ENCODE peak calls at places on chromosome 18, in eight cellular contexts. I, Z, H, N, J, M, Y and V are unnamed samples. For H3K4me1, the result is how much of the 10 kb centered on the place peaks cover.

GRCh38 chr18:14117611-14118010 is 14.6 kb downstream of the ZNF519 start:
- DNase-seq in Y (no peak), H (no peak), J (no peak), M (no peak), Z (no peak), N (no peak), I (no peak), V (no peak)

GRCh38 chr18:32598144-32598543 is 127.5 kb upstream of the GAREM1 start:
- DNase-seq in J (no peak), Y (no peak), M (no peak), I (no peak), Z (no peak), H (no peak), N (no peak), V (no peak)

GRCh38 chr18:21191596-21192307 is 50.3 kb upstream of the GREB1L start:
- DNase-seq in H (peak), J (peak), N (no peak), Y (peak), I (peak), M (peak), Z (peak), V (peak)

GRCh38 chr18:79068299-79068945 is 772 bp upstream of the ATP9B start:
- DNase-seq in N (no peak), M (no peak), Z (no peak), Y (no peak), I (peak), J (no peak), H (peak), V (no peak)

GRCh38 chr18:21598726-21599584 is 1.5 kb downstream of the ESCO1 start:
- DNase-seq in Y (no peak), Z (peak), M (no peak), J (no peak), I (no peak), N (no peak), H (no peak), V (peak)

GRCh38 chr18:57624988-57625387 is 3.4 kb upstream of the NARS1 start:
- DNase-seq in N (no peak), H (peak), Z (peak), J (no peak), M (no peak), Y (peak), I (no peak), V (no peak)

GRCh38 chr18:26574958-26575864 is 26.9 kb upstream of the KCTD1 start:
- DNase-seq in M (no peak), N (peak), I (peak), J (peak), Z (peak), Y (peak), H (peak), V (peak)

GRCh38 chr18:1294229-1294628 is 389.6 kb downstream of the ADCYAP1 start:
- DNase-seq in Z (peak), J (no peak), M (no peak), N (no peak), I (no peak), Y (no peak), H (no peak), V (no peak)

GRCh38 chr18:12659904-12660605 is 2.1 kb upstream of the SPIRE1 start:
- DNase-seq in H (peak), Z (peak), M (no peak), I (peak), N (peak), J (no peak), Y (peak), V (peak)

GRCh38 chr18:10051877-10052631 is 138.2 kb downstream of the VAPA start:
- DNase-seq in M (no peak), H (peak), J (peak), Y (peak), I (peak), N (no peak), Z (no peak), V (no peak)

GRCh38 chr18:13110559-13110958 is 108.0 kb upstream of the LDLRAD4 start:
- DNase-seq in M (no peak), Y (no peak), Z (no peak), I (no peak), J (no peak), N (no peak), H (no peak), V (no peak)

GRCh38 chr18:24584777-24585176 is 124.3 kb downstream of the HRH4 start:
- DNase-seq in M (no peak), Z (no peak), Y (no peak), J (no peak), N (no peak), I (no peak), H (no peak), V (peak)

GRCh38 chr18:60421356-60422118 is 49.0 kb upstream of the MC4R start:
- DNase-seq in J (no peak), N (no peak), I (no peak), H (no peak), M (no peak), Z (no peak), Y (no peak), V (no peak)

GRCh38 chr18:75247601-75248421 is 37.2 kb downstream of the TSHZ1 start:
- DNase-seq in I (no peak), J (no peak), Z (peak), M (no peak), Y (peak), N (no peak), H (peak), V (no peak)

GRCh38 chr18:48409591-48410094 is 460 bp upstream of the ZBTB7C start:
- DNase-seq in I (no peak), H (peak), N (peak), Y (no peak), M (no peak), J (peak), Z (no peak), V (no peak)
- H3K4me3 ChIP-seq in I (peak), H (peak), N (peak), Y (peak), M (peak), J (peak), Z (peak), V (peak)

GRCh38 chr18:51278045-51278649 is 80.7 kb upstream of the MEX3C start:
- DNase-seq in Y (no peak), N (peak), J (no peak), Z (peak), M (peak), I (no peak), H (no peak), V (no peak)

GRCh38 chr18:51275712-51276473 is 78.4 kb upstream of the MEX3C start:
- DNase-seq in M (peak), H (peak), J (peak), I (no peak), N (no peak), Z (no peak), Y (peak), V (no peak)

DNA sequence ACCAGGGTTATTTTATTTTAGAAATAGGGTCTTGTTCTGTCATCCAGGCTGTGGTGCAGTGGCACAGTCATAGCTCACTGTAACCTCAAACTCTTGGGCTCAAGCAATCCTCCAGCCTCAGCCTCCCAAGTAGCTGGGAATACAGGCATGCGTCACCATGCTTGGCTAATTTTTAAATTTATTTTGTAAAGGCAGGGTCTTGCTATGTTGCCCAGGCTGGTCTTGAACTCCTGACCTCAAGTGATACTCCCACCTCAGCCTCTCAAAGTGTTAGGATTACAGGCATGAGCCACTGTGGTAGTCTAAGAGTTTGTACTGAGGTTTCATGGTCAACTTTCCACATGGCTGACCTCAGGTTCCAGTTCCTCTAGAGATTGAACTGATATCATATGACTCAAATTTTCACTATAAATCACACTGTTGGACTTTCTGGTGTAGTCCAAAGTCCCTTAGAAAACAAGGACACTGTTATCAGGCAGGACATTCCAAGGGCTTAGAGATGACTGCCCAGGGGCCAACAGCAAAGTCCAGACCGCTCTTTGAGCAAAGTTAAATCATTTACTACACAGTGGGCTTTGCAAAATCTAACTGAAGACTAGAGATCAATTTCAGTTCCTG is 82.0 kb upstream of the MEX3C start:
- DNase-seq in Z (no peak), M (no peak), H (no peak), Y (no peak), J (no peak), N (no peak), I (no peak), V (no peak)
- H3K4me1 ChIP-seq in Z (under half), M (under half), H (under half), Y (under half), J (under half), N (under half), I (under half), V (under half)

DNA sequence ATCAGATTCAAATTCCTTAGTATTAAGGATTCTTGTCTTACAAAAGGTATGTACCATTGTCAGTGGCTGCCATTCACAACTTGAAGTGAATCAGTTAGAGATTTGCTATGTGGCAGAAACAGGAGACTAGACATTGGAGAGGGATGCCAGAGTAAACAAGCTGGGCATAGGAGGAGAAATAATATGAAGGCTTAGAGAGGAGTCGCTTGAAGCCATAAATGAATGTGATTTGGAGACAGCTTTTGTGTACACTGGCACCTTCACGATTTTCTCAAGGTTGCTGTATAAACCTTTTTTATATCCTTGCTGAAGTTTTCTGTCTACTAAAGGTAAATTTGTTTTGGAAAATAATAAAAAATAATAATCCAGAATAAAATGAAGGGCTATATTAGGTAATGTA is 498.3 kb upstream of the SETBP1 start:
- DNase-seq in Y (no peak), J (no peak), N (no peak), Z (no peak), I (no peak), H (no peak), M (no peak), V (no peak)
- H3K4me3 ChIP-seq in Y (no peak), J (no peak), N (no peak), Z (no peak), I (no peak), H (no peak), M (no peak), V (no peak)

GRCh38 chr18:63253018-63253417 is 66.6 kb downstream of the BCL2 start:
- DNase-seq in Z (no peak), M (no peak), N (no peak), H (no peak), J (no peak), I (no peak), Y (no peak), V (no peak)
- H3K4me1 ChIP-seq in Z (under half), M (under half), N (under half), H (under half), J (under half), I (under half), Y (under half), V (under half)

GRCh38 chr18:73975266-73975665 is 172.4 kb downstream of the FBXO15 start:
- DNase-seq in M (no peak), I (no peak), Y (peak), Z (no peak), N (peak), J (no peak), H (peak), V (no peak)

GRCh38 chr18:73983496-73983895 is 164.1 kb downstream of the FBXO15 start:
- DNase-seq in Y (no peak), Z (no peak), M (no peak), H (no peak), J (no peak), I (no peak), N (no peak), V (no peak)

GRCh38 chr18:73983970-73984369 is 163.7 kb downstream of the FBXO15 start:
- DNase-seq in I (no peak), H (no peak), J (no peak), Z (no peak), Y (no peak), N (no peak), M (no peak), V (no peak)

GRCh38 chr18:73979742-73980141 is 167.9 kb downstream of the FBXO15 start:
- DNase-seq in J (no peak), M (no peak), Y (peak), N (no peak), Z (peak), I (no peak), H (peak), V (no peak)

GRCh38 chr18:73980289-73980979 is 167.2 kb downstream of the FBXO15 start:
- DNase-seq in M (no peak), Y (peak), H (no peak), I (no peak), N (no peak), Z (peak), J (no peak), V (no peak)
- H3K4me3 ChIP-seq in M (no peak), Y (no peak), H (no peak), I (no peak), N (no peak), Z (no peak), J (no peak), V (no peak)

DNA sequence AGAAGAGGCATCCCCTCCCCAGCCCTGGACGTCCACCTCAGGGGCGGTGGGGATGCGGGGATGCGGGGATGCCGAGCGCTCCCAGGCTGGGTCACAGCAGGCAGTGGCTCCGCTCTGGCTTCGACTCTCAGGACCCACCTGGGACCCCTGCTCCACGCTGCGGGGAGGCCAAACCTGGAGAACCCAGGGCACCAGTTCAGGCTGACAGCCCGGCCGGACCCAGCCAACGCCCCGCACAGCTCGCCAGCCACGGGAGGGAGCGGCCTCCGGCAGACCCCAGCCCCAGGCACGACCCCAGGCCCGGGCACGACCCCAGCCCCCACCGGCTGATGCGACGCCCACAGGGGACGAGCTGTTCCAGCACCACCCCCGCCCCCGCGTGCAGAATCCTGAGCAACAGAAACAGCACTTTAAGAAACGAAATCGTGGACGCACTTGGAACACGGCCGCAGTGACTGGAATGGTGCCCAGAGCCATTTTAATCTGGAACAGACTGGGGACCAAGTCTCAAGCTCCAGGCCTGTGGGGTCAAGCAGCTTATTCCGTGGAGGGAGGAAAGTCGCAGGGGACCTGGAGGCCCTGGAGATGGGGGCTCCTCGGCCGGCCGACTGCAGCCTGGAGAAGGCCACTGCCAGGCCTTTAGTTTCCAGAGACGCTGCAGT is 74.3 kb downstream of the MBP start:
- DNase-seq in J (peak), Z (no peak), H (no peak), N (no peak), M (no peak), Y (no peak), I (peak), V (no peak)
- H3K4me1 ChIP-seq in J (half or more), Z (under half), H (under half), N (half or more), M (under half), Y (under half), I (under half), V (under half)

GRCh38 chr18:28409811-28410210 is 232.9 kb upstream of the CDH2 start:
- DNase-seq in H (no peak), I (no peak), Z (no peak), Y (no peak), N (no peak), J (no peak), M (no peak), V (no peak)
- H3K4me3 ChIP-seq in H (no peak), I (no peak), Z (no peak), Y (no peak), N (no peak), J (no peak), M (no peak), V (no peak)

GRCh38 chr18:46395795-46396194 is 261.2 kb downstream of the LOXHD1 start:
- DNase-seq in N (no peak), J (no peak), Y (no peak), I (no peak), M (no peak), Z (no peak), H (no peak), V (no peak)
- H3K4me1 ChIP-seq in N (under half), J (under half), Y (under half), I (under half), M (under half), Z (under half), H (under half), V (under half)

DNA sequence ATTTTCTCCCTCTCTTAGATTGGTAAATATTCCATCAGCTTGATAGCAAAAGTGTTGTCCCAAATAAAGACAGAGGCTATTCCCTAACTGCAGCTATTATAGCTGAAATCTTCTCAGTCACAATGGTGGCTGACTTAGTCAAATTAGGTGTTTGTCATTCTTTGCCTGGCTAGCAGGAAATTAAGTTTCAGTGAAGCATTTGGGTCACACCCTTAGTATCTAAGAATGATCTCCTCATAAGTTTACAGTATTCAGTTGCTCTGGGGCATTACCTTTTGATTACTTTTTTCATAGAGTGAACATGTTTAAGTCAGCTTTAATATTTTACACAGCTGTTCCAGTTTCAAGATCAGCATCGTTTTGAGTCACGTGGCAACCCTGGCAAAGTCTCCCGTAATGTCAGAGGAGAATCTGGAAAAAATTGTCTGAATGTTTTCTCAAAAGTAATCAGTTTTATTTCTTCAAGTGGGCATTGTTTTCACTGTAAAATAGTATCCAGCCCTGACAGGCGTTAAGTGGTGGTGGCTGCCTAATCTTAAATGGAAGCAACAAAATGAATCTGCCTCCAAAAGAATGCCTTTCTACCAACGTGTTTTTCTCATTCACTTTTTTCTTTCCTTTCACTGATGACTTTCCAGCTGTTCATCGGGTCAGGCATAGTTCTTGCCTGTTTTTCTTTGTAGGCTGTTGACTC is 319.5 kb upstream of the TCF4 start:
- DNase-seq in Y (peak), H (peak), Z (peak), J (peak), N (no peak), M (no peak), I (no peak), V (no peak)
- H3K4me3 ChIP-seq in Y (no peak), H (no peak), Z (no peak), J (peak), N (no peak), M (no peak), I (no peak), V (no peak)

GRCh38 chr18:35508030-35508429 is 10.3 kb upstream of the INO80C start:
- DNase-seq in I (no peak), M (no peak), Y (no peak), Z (no peak), H (no peak), J (no peak), N (no peak), V (no peak)
- H3K4me1 ChIP-seq in I (under half), M (under half), Y (under half), Z (under half), H (under half), J (under half), N (under half), V (under half)